ENCODE peak calls at places on chromosomes 1 and 21, in nine cellular contexts. D is stomach, M is A673, P is HL-60, C is spleen, S is AG04450, Q is MCF 10A, L is endothelial cell, J is AG10803. K is an unnamed sample.

GRCh38 chr1:167328762-167329483 is 108.2 kb downstream of the POU2F1 start:
- DNase-seq in D (no peak), M (peak), P (no peak), C (peak), S (no peak), Q (no peak), L (peak), J (no peak), K (no peak)

GRCh38 chr1:52848423-52848822 is 5.9 kb downstream of the ZYG11A start:
- DNase-seq in D (no peak), M (no peak), P (no peak), C (no peak), S (no peak), Q (no peak), L (no peak), J (no peak), K (no peak)

GRCh38 chr1:221782461-221782860 is 40.6 kb upstream of the DUSP10 start:
- DNase-seq in D (no peak), M (no peak), P (no peak), C (no peak), S (no peak), Q (no peak), L (no peak), J (peak), K (no peak)

GRCh38 chr21:45291613-45292398 is 4.1 kb upstream of the POFUT2 start:
- DNase-seq in D (peak), M (no peak), P (no peak), C (peak), S (no peak), Q (no peak), L (no peak), J (no peak), K (no peak)

GRCh38 chr1:33435096-33435820 is 4.4 kb upstream of the PHC2 start:
- DNase-seq in D (no peak), M (peak), P (no peak), C (no peak), S (no peak), Q (peak), L (no peak), J (peak), K (no peak)

GRCh38 chr1:237664327-237664726 is 226.4 kb downstream of the ZP4 start:
- DNase-seq in D (no peak), M (no peak), P (no peak), C (no peak), S (no peak), Q (no peak), L (no peak), J (no peak), K (no peak)

GRCh38 chr21:41361786-41362604 is at the start of gene MX2:
- DNase-seq in D (peak), M (no peak), P (peak), C (peak), S (peak), Q (no peak), L (no peak), J (peak), K (peak)

GRCh38 chr1:228469413-228470162 is 17.6 kb upstream of the RNF187 start:
- DNase-seq in D (no peak), M (no peak), P (no peak), C (peak), S (no peak), Q (no peak), L (no peak), J (no peak), K (no peak)

GRCh38 chr1:227305894-227306626 is 12.2 kb downstream of the CDC42BPA start:
- DNase-seq in D (no peak), M (no peak), P (no peak), C (no peak), S (no peak), Q (no peak), L (no peak), J (no peak), K (no peak)

GRCh38 chr21:42534901-42535378 is 21.3 kb downstream of the SLC37A1 start:
- DNase-seq in D (peak), M (no peak), P (no peak), C (no peak), S (no peak), Q (no peak), L (no peak), J (no peak), K (no peak)

GRCh38 chr1:40383095-40383487 is 9.6 kb downstream of the SMAP2 start:
- DNase-seq in D (peak), M (peak), P (no peak), C (no peak), S (no peak), Q (no peak), L (no peak), J (no peak), K (no peak)

GRCh38 chr21:46154955-46155513 is 345 bp downstream of the FTCD start:
- DNase-seq in D (no peak), M (no peak), P (no peak), C (no peak), S (no peak), Q (no peak), L (no peak), J (no peak), K (no peak)

GRCh38 chr1:6899141-6899540 is 113.9 kb downstream of the CAMTA1 start:
- DNase-seq in D (no peak), M (no peak), P (no peak), C (no peak), S (no peak), Q (peak), L (no peak), J (peak), K (no peak)

GRCh38 chr1:28139033-28139712 is 37.3 kb downstream of the PTAFR start:
- DNase-seq in D (no peak), M (no peak), P (peak), C (no peak), S (no peak), Q (peak), L (no peak), J (peak), K (no peak)

GRCh38 chr21:43805275-43805800 is 16.0 kb downstream of the RRP1 start:
- DNase-seq in D (no peak), M (no peak), P (no peak), C (peak), S (no peak), Q (no peak), L (no peak), J (no peak), K (no peak)

GRCh38 chr1:116870322-116870721 is 39.4 kb upstream of the PTGFRN start:
- DNase-seq in D (no peak), M (no peak), P (no peak), C (no peak), S (no peak), Q (no peak), L (no peak), J (no peak), K (no peak)

GRCh38 chr1:67674260-67675011 is 10.6 kb upstream of the GADD45A start:
- DNase-seq in D (no peak), M (peak), P (no peak), C (no peak), S (no peak), Q (no peak), L (peak), J (peak), K (no peak)

GRCh38 chr1:20685099-20685662 is 24.0 kb upstream of the DDOST start:
- DNase-seq in D (no peak), M (no peak), P (no peak), C (peak), S (no peak), Q (no peak), L (no peak), J (no peak), K (no peak)

GRCh38 chr1:79293611-79294010 is 287.1 kb upstream of the ADGRL4 start:
- DNase-seq in D (no peak), M (no peak), P (no peak), C (no peak), S (no peak), Q (peak), L (no peak), J (peak), K (no peak)

GRCh38 chr1:66685670-66686069 is 66.6 kb upstream of the DYNLT5 start:
- DNase-seq in D (no peak), M (no peak), P (no peak), C (no peak), S (no peak), Q (no peak), L (no peak), J (peak), K (no peak)

GRCh38 chr1:62325696-62326095 is 6.5 kb upstream of the KANK4 start:
- DNase-seq in D (no peak), M (no peak), P (no peak), C (no peak), S (no peak), Q (peak), L (no peak), J (peak), K (no peak)

GRCh38 chr1:3167255-3167654 is 98.3 kb downstream of the PRDM16 start:
- DNase-seq in D (no peak), M (no peak), P (no peak), C (no peak), S (no peak), Q (no peak), L (no peak), J (no peak), K (no peak)

GRCh38 chr1:6271554-6271953 is 10.7 kb upstream of the GPR153 start:
- DNase-seq in D (no peak), M (peak), P (no peak), C (no peak), S (no peak), Q (no peak), L (no peak), J (peak), K (no peak)

GRCh38 chr1:234611799-234612351 is 1.9 kb upstream of the IRF2BP2 start:
- DNase-seq in D (peak), M (no peak), P (no peak), C (peak), S (no peak), Q (peak), L (no peak), J (peak), K (peak)

GRCh38 chr1:43304287-43304615 is 3.5 kb downstream of the TIE1 start:
- DNase-seq in D (no peak), M (no peak), P (no peak), C (peak), S (no peak), Q (no peak), L (no peak), J (no peak), K (no peak)

GRCh38 chr1:218384576-218384975 is 39.4 kb downstream of the TGFB2 start:
- DNase-seq in D (no peak), M (no peak), P (no peak), C (no peak), S (no peak), Q (peak), L (no peak), J (peak), K (no peak)

GRCh38 chr1:39269791-39270342 is 65.4 kb downstream of the MACF1 start:
- DNase-seq in D (no peak), M (no peak), P (no peak), C (no peak), S (peak), Q (peak), L (no peak), J (peak), K (no peak)

GRCh38 chr1:219151467-219151866 is 22.2 kb upstream of the LYPLAL1 start:
- DNase-seq in D (no peak), M (no peak), P (no peak), C (no peak), S (no peak), Q (no peak), L (no peak), J (no peak), K (no peak)

DNA sequence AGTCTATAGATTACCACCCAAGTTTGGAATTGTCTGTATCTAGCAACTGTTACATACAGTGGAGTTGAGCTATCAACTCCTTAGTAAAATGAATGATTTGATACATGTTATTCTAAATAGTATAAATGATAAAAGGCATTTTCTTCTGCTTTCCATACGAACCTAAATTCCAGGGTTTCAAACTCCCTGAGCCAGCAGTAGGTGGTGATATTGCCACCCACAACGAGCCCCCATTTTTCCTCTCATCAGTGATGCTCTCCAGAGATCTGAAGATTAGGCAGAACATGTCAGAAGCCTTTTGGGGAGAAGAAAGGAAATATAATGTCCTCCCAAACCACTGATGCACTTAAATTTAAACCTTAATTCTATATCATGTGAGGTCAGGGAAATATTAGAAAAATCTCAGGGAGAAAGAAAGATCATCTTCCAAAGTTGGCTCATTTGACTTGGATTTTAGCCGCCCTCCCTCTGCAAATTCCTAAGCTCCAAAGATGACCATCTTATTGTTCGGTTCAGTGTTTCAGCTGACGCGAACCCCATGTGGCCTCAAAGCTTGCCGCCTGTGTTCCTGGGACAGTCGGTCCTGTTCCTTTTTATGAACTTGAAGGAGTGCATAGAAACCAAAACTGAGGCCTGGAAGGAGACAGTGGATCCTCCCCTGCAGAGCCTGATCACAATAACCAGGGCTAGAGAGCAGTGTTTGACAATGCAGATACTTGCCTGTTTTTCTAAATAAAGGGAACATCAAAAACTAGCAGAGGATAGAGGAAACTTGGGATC is 2.3 kb downstream of the EVA1C start:
- DNase-seq in D (no peak), M (peak), P (no peak), C (no peak), S (no peak), Q (peak), L (no peak), J (no peak), K (peak)
- TF ChIP-seq CTCF in D (no peak), M (peak), P (no peak), C (peak), S (peak), Q (peak), L (no peak), J (peak), K (no peak)

DNA sequence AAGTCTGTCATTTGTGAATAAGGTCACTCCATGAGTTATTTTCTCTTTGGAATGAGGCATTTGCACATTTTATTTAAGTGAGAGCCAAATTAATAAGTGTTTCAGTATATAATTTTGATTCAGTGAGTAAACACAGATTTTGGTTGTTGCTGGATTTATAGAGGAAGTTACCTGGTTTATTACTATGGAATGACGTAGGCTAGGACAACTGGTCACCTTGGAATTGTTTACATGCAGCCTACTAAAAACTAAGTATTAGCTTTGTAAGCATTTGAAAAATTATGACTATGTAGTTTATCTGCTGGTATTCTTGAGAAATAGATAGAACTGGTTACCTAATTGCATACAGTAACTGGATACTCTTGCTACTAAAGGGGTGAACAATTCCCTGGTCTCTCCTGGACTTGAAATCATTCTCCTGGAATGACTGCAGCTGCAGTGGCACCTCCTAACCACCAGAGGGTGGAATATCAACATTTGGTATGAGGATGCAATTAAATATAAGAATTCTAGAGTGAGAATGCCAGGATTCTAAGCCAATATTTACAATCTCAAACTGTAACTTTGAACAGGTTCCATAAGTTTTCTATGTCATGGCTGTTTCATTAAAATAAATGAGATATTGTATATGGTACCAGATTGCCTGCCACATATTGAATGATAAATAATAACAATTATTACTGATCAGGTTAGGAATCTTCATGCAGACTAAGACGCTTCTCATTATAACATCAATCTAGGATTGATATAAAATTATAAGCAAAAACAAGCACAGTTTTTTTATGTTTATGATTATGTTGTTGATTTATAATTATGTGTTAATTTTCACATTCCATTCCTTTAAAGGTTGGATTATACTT is 3.5 kb upstream of the KRTAP27-1 start:
- DNase-seq in D (peak), M (peak), P (no peak), C (no peak), S (no peak), Q (peak), L (peak), J (peak), K (peak)
- TF ChIP-seq CTCF in D (peak), M (peak), P (peak), C (peak), S (peak), Q (peak), L (peak), J (peak), K (peak)

GRCh38 chr21:30199989-30200388 is 15.9 kb downstream of the CLDN8 start:
- DNase-seq in D (no peak), M (no peak), P (no peak), C (no peak), S (no peak), Q (no peak), L (no peak), J (no peak), K (no peak)

GRCh38 chr21:30190554-30190953 is 23.9 kb upstream of the CLDN17 start:
- DNase-seq in D (no peak), M (peak), P (no peak), C (no peak), S (no peak), Q (no peak), L (no peak), J (no peak), K (no peak)

GRCh38 chr21:30189763-30190162 is 23.2 kb upstream of the CLDN17 start:
- DNase-seq in D (no peak), M (no peak), P (no peak), C (no peak), S (no peak), Q (no peak), L (no peak), J (no peak), K (no peak)

GRCh38 chr21:30193201-30193600 is 22.7 kb downstream of the CLDN8 start:
- DNase-seq in D (no peak), M (no peak), P (no peak), C (no peak), S (no peak), Q (no peak), L (no peak), J (no peak), K (no peak)

GRCh38 chr21:30194701-30195299 is 21.1 kb downstream of the CLDN8 start:
- DNase-seq in D (no peak), M (peak), P (peak), C (no peak), S (no peak), Q (peak), L (peak), J (peak), K (peak)
- TF ChIP-seq CTCF in D (peak), M (peak), P (peak), C (peak), S (peak), Q (peak), L (peak), J (peak), K (peak)

GRCh38 chr1:160537714-160538665 is 14.9 kb upstream of the SLAMF6 start:
- DNase-seq in D (no peak), M (no peak), P (no peak), C (no peak), S (no peak), Q (no peak), L (no peak), J (no peak), K (no peak)

GRCh38 chr1:160540859-160541233 is 17.8 kb upstream of the SLAMF6 start:
- DNase-seq in D (no peak), M (no peak), P (no peak), C (no peak), S (no peak), Q (no peak), L (no peak), J (no peak), K (no peak)

GRCh38 chr1:160538985-160539651 is 16.1 kb upstream of the SLAMF6 start:
- DNase-seq in D (peak), M (no peak), P (no peak), C (no peak), S (no peak), Q (peak), L (no peak), J (no peak), K (no peak)

GRCh38 chr1:160539896-160540858 is 17.1 kb upstream of the SLAMF6 start:
- DNase-seq in D (peak), M (no peak), P (peak), C (peak), S (no peak), Q (no peak), L (peak), J (no peak), K (no peak)

DNA sequence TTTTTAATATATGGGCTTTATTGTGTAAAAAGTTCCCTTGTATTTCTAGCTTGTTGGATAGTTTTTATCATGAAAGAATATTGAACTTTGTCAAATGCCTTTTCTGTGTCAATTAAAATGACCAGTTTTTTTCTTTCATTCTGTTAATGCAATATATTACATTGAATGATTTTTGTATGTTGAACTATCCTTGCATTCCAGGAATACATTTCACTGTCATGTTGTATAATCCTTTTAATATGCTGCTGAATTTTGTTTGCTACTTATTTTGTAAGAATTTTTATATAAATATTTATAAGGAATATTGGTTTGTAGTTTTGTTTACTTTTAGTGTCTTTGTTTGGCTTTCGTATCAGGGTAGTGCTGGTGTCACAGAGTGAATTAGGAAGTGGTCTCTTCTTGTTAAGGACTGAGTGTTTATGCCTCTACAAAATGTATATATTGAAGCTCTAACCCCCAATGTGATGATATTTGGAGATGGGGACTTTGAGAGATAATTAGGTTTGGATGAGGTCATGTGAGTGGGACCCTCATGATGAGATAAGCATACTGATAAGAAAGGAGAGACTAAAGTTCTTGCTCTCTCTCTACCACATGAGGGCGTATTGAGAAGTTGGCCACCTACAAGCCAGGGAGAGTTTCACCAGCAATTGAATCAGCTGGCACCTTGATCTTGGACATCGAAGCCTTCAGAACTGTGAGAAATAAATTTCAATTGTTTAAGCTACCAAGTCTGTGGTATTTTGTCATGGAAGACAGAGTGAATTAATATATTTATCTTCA is 12.0 kb upstream of the SLAMF6 start:
- DNase-seq in D (no peak), M (no peak), P (no peak), C (no peak), S (no peak), Q (no peak), L (no peak), J (no peak), K (no peak)
- TF ChIP-seq CTCF in D (no peak), M (peak), P (no peak), C (no peak), S (no peak), Q (no peak), L (no peak), J (no peak), K (no peak)

DNA sequence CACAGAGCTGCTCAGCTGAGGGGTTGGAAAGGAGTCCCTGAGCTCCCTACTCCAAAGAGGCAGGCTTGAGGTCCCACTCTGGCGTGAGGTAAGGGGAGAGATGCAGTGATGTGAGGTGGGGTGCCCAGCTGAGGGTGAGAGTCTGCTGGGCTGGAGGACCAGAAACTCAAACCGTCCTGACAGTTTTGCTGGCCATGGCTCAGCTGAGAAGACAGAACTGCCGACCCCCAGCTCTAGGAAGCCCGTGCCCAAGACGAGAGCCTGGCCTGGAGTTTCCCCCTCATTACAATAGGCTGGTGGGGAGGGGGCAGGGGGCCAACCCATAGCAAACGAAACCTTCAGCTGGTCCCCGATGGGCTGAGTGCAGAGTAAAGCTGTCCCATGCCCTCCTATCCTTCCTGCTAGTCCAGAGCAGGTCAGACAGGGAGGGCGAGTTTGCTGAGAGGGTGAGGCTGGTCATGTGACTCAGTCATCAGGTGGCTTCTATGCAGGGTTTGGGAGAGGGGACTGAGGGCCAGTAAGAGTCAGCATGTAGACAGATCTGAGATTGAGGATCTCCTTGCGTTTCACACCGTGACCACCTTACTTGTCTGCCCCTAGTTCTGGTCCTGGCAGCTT is 129.3 kb downstream of the PRDM2 start:
- DNase-seq in D (no peak), M (no peak), P (no peak), C (no peak), S (no peak), Q (no peak), L (no peak), J (no peak), K (peak)
- TF ChIP-seq CTCF in D (no peak), M (peak), P (no peak), C (no peak), S (no peak), Q (no peak), L (no peak), J (no peak), K (no peak)

K was measured in Calu3.